ENCODE peak calls at places on chromosomes 7 and 10, in seven cellular contexts. G is T-helper 2 cell, O is caudate nucleus, Q is adrenal gland, Z is RWPE1, F is colonic mucosa, I is COR-L47. C is an unnamed sample.

GRCh38 chr7:134476044-134476443 is 17.1 kb upstream of the AKR1B1 start:
- DNase-seq in O (no peak), G (no peak), I (no peak), F (no peak), Z (no peak), Q (no peak), C (no peak)

GRCh38 chr7:122092964-122093797 is 50.9 kb downstream of the AASS start:
- DNase-seq in Z (peak), Q (peak), G (peak), O (peak), F (peak), I (peak), C (peak)

GRCh38 chr10:529831-530230 is 159.6 kb downstream of the DIP2C start:
- DNase-seq in F (no peak), Q (no peak), G (no peak), Z (no peak), O (no peak), I (no peak), C (no peak)

GRCh38 chr10:132572545-132572937 is 35.0 kb downstream of the INPP5A start:
- DNase-seq in G (no peak), I (no peak), Q (no peak), O (no peak), F (no peak), Z (no peak), C (no peak)

GRCh38 chr10:88810196-88810961 is 7.8 kb downstream of the LIPM start:
- DNase-seq in O (no peak), Z (peak), Q (peak), F (peak), I (peak), G (no peak), C (no peak)

GRCh38 chr10:101228682-101229274 is 485 bp downstream of the LBX1 start:
- DNase-seq in Q (no peak), Z (peak), I (no peak), O (no peak), G (no peak), F (no peak), C (no peak)

GRCh38 chr10:13922591-13922990 is 335.8 kb downstream of the PRPF18 start:
- DNase-seq in Q (no peak), G (no peak), Z (no peak), I (no peak), O (no peak), F (no peak), C (no peak)

GRCh38 chr7:92691578-92691977 is 101.4 kb upstream of the FAM133B start:
- DNase-seq in I (peak), F (peak), G (no peak), O (no peak), Q (no peak), Z (peak), C (no peak)

GRCh38 chr7:101688183-101688831 is 59.2 kb upstream of the MYL10 start:
- DNase-seq in G (peak), Q (peak), O (peak), F (peak), I (peak), Z (peak), C (peak)

GRCh38 chr7:102453319-102453718 is 11.3 kb downstream of the ALKBH4 start:
- DNase-seq in O (no peak), F (no peak), I (no peak), Q (peak), G (no peak), Z (no peak), C (no peak)

C was measured in stimulated activated CD8-positive, alpha-beta memory T cell treated with anti-CD3 and anti-CD28 coated beads, Interleukin-12 subunit alpha, Interleukin-12 subunit beta, amount 100 ng/mL, for 4 hours.